ENCODE peak calls at places on chromosomes 4 and X, in nine cellular contexts. S is substantia nigra, O is lung, D is cerebellar nuclear complex, R is fibroblast of mammary gland, K is GM18507, G is IMR-90, U is lung microvascular endothelial cell, T is AML-193. F is an unnamed sample.

GRCh38 chr4:2804973-2805501 is 12.2 kb downstream of the SH3BP2 start:
- DNase-seq in U (no peak), K (no peak), R (no peak), S (no peak), G (no peak), T (no peak), D (no peak), O (no peak), F (no peak)

GRCh38 chr4:154491341-154491679 is 289 bp downstream of the DCHS2 start:
- DNase-seq in K (no peak), G (peak; percentile 5), T (no peak), D (no peak), R (peak; percentile 15), O (no peak), U (no peak), S (no peak), F (no peak)

GRCh38 chrX:136166221-136166855 is 19.0 kb downstream of the FHL1 start:
- DNase-seq in G (peak; percentile 55), S (no peak), D (no peak), U (peak; percentile 54), T (no peak), O (no peak), K (no peak), R (peak; percentile 61), F (no peak)

GRCh38 chrX:11588097-11588496 is 77.6 kb downstream of the ARHGAP6 start:
- DNase-seq in D (no peak), K (no peak), S (no peak), T (no peak), U (no peak), G (no peak), O (no peak), R (no peak), F (no peak)

GRCh38 chrX:104193485-104193884 is 27.2 kb downstream of the FAM199X start:
- DNase-seq in U (peak; percentile 2), S (no peak), R (no peak), D (no peak), O (no peak), G (peak; percentile 11), T (no peak), K (no peak), F (no peak)

GRCh38 chrX:134727363-134727762 is 69.1 kb upstream of the PLAC1 start:
- DNase-seq in U (peak; percentile 24), S (no peak), D (no peak), G (no peak), O (no peak), R (peak; percentile 28), T (peak; percentile 8), K (no peak), F (no peak)

GRCh38 chr4:72326692-72327632 is 242.1 kb downstream of the ADAMTS3 start:
- DNase-seq in R (peak; percentile 57), U (peak; percentile 58), G (peak; percentile 42), K (no peak), S (no peak), O (no peak), D (no peak), T (peak; percentile 13), F (no peak)

GRCh38 chr4:10506077-10506476 is 48.9 kb upstream of the ZNF518B start:
- DNase-seq in O (no peak), D (no peak), R (no peak), S (no peak), U (no peak), T (peak; percentile 23), K (no peak), G (no peak), F (no peak)

GRCh38 chr4:80713409-80713808 is 317.1 kb upstream of the BMP3 start:
- DNase-seq in O (no peak), K (no peak), D (no peak), S (no peak), R (no peak), G (no peak), T (no peak), U (no peak), F (no peak)

GRCh38 chr4:78149737-78150136 is 92.6 kb downstream of the FRAS1 start:
- DNase-seq in R (no peak), G (no peak), S (no peak), D (no peak), K (no peak), U (no peak), T (no peak), O (no peak), F (no peak)

GRCh38 chr4:13084210-13084609 is 399.9 kb downstream of the RAB28 start:
- DNase-seq in S (no peak), U (no peak), D (no peak), O (no peak), G (no peak), K (no peak), R (no peak), T (no peak), F (no peak)

GRCh38 chr4:8168832-8169598 is 10.4 kb upstream of the ABLIM2 start:
- DNase-seq in K (no peak), U (no peak), T (no peak), D (no peak), S (no peak), O (no peak), G (no peak), R (no peak), F (no peak)

GRCh38 chr4:153249199-153250154 is 45.2 kb downstream of the TRIM2 start:
- DNase-seq in K (peak; percentile 85), O (peak; percentile 62), U (peak; percentile 74), S (peak; percentile 46), R (peak; percentile 53), G (peak; percentile 60), T (no peak), D (peak; percentile 21), F (peak; percentile 15)

GRCh38 chr4:6390357-6390756 is 82.1 kb downstream of the PPP2R2C start:
- DNase-seq in K (no peak), G (no peak), T (no peak), O (no peak), S (peak; percentile 59), R (no peak), D (no peak), U (no peak), F (no peak)

GRCh38 chrX:133544105-133544504 is 128.8 kb upstream of the GPC4 start:
- DNase-seq in O (no peak), G (peak; percentile 7), R (peak; percentile 84), K (no peak), T (no peak), U (no peak), S (no peak), D (no peak), F (no peak)

GRCh38 chr4:85607624-85608023 is 132.7 kb downstream of the ARHGAP24 start:
- DNase-seq in R (no peak), G (no peak), U (no peak), D (no peak), S (no peak), K (no peak), O (no peak), T (no peak), F (no peak)

GRCh38 chr4:15396157-15396800 is 31.6 kb upstream of the C1QTNF7 start:
- DNase-seq in T (peak; percentile 68), K (peak; percentile 40), G (peak; percentile 48), R (peak; percentile 65), U (peak; percentile 56), S (no peak), D (no peak), O (no peak), F (peak; percentile 2)

GRCh38 chr4:4344915-4345527 is 41.9 kb upstream of the NSG1 start:
- DNase-seq in T (no peak), U (no peak), G (no peak), O (no peak), K (no peak), R (no peak), D (no peak), S (no peak), F (no peak)

GRCh38 chrX:2696698-2697215 is 5.7 kb downstream of the CD99 start:
- DNase-seq in S (no peak), O (no peak), D (no peak), K (peak; percentile 57), G (peak; percentile 90), R (peak; percentile 95), U (peak; percentile 95), T (no peak), F (no peak)

GRCh38 chr4:85637778-85638177 is 162.8 kb downstream of the ARHGAP24 start:
- DNase-seq in O (no peak), S (no peak), D (no peak), R (no peak), G (no peak), T (no peak), U (no peak), K (no peak), F (no peak)

GRCh38 chrX:149073464-149073863 is 431.6 kb downstream of the IDS start:
- DNase-seq in T (no peak), R (no peak), G (no peak), U (no peak), D (no peak), O (no peak), K (no peak), S (no peak), F (no peak)

GRCh38 chrX:18873189-18873791 is 110.6 kb downstream of the PHKA2 start:
- DNase-seq in S (no peak), K (no peak), T (no peak), D (no peak), G (peak; percentile 61), R (peak; percentile 82), O (no peak), U (peak; percentile 60), F (no peak)

GRCh38 chr4:107863850-107864371 is 39.2 kb downstream of the SGMS2 start:
- DNase-seq in T (no peak), U (peak; percentile 70), R (peak; percentile 45), D (no peak), S (no peak), O (no peak), G (peak; percentile 51), K (no peak), F (no peak)

GRCh38 chr4:84493092-84493850 is 5.8 kb downstream of the NKX6-1 start:
- DNase-seq in O (no peak), T (no peak), K (no peak), U (peak; percentile 23), S (no peak), G (peak; percentile 10), R (peak; percentile 12), D (no peak), F (no peak)

GRCh38 chr4:80434238-80434637 is 98.7 kb downstream of the CFAP299 start:
- DNase-seq in U (no peak), R (no peak), T (no peak), O (no peak), D (no peak), K (no peak), S (no peak), G (peak; percentile 95), F (no peak)

GRCh38 chr4:84403656-84404055 is 95.4 kb downstream of the NKX6-1 start:
- DNase-seq in S (no peak), U (no peak), R (peak; percentile 47), D (no peak), G (no peak), T (no peak), O (no peak), K (no peak), F (no peak)

GRCh38 chr4:74632634-74633033 is 161.7 kb downstream of the BTC start:
- DNase-seq in G (peak; percentile 88), O (peak; percentile 72), R (peak; percentile 100), D (no peak), U (peak; percentile 96), K (no peak), S (no peak), T (peak; percentile 93), F (no peak)

GRCh38 chr4:16262188-16262587 is 35.9 kb upstream of the TAPT1 start:
- DNase-seq in G (no peak), D (no peak), K (no peak), T (no peak), O (no peak), U (no peak), R (no peak), S (no peak), F (no peak)

GRCh38 chrX:45683914-45684313 is 483.2 kb upstream of the DIPK2B start:
- DNase-seq in K (no peak), D (no peak), O (no peak), S (no peak), T (no peak), R (no peak), U (no peak), G (no peak), F (no peak)

GRCh38 chr4:38254825-38255224 is 294.6 kb downstream of the PTTG2 start:
- DNase-seq in T (no peak), R (no peak), S (no peak), G (no peak), D (no peak), K (no peak), U (no peak), O (no peak), F (no peak)

GRCh38 chr4:39044364-39044946 is 12.2 kb upstream of the TMEM156 start:
- DNase-seq in T (peak; percentile 71), R (peak; percentile 77), O (peak; percentile 93), K (peak; percentile 82), G (peak; percentile 93), U (peak; percentile 97), D (peak; percentile 23), S (peak; percentile 88), F (peak; percentile 47)